ENCODE peak calls at places on chromosomes 16 and 17, in four cellular contexts. One of them, this sample, is unnamed.

GRCh38 chr17:419073-419735 is 66.6 kb upstream of the RPH3AL start:
- DNase-seq in upper lobe of right lung: no peak
- DNase-seq in endodermal cell: no peak
- DNase-seq in KBM-7: no peak
- DNase-seq in this sample: no peak

GRCh38 chr16:8646271-8646670 is 24.8 kb downstream of the METTL22 start:
- DNase-seq in upper lobe of right lung: no peak
- DNase-seq in endodermal cell: no peak
- DNase-seq in KBM-7: no peak
- DNase-seq in this sample: no peak

GRCh38 chr17:14302421-14303099 is 1.7 kb downstream of the HS3ST3B1 start:
- DNase-seq in upper lobe of right lung: peak; percentile 94
- DNase-seq in endodermal cell: peak; percentile 96
- DNase-seq in KBM-7: peak; percentile 85
- DNase-seq in this sample: peak; percentile 95

GRCh38 chr17:1231456-1231855 is 38.8 kb upstream of the BHLHA9 start:
- DNase-seq in upper lobe of right lung: peak; percentile 83
- DNase-seq in endodermal cell: no peak
- DNase-seq in KBM-7: peak; percentile 75
- DNase-seq in this sample: peak; percentile 89

GRCh38 chr17:66494023-66494803 is 191.8 kb downstream of the PRKCA start:
- DNase-seq in upper lobe of right lung: no peak
- DNase-seq in endodermal cell: peak; percentile 61
- DNase-seq in KBM-7: peak; percentile 58
- DNase-seq in this sample: no peak

GRCh38 chr16:11034481-11034931 is 90.1 kb downstream of the CLEC16A start:
- DNase-seq in upper lobe of right lung: no peak
- DNase-seq in endodermal cell: no peak
- DNase-seq in KBM-7: no peak
- DNase-seq in this sample: no peak

GRCh38 chr16:4373909-4374742 is 2.5 kb downstream of the VASN start:
- DNase-seq in upper lobe of right lung: peak; percentile 86
- DNase-seq in endodermal cell: peak; percentile 85
- DNase-seq in KBM-7: no peak
- DNase-seq in this sample: peak; percentile 94

GRCh38 chr17:37110816-37111215 is 162.1 kb downstream of the AATF start:
- DNase-seq in upper lobe of right lung: no peak
- DNase-seq in endodermal cell: peak; percentile 31
- DNase-seq in KBM-7: no peak
- DNase-seq in this sample: no peak

GRCh38 chr17:48756816-48757215 is 28.3 kb upstream of the HOXB13 start:
- DNase-seq in upper lobe of right lung: no peak
- DNase-seq in endodermal cell: no peak
- DNase-seq in KBM-7: peak; percentile 58
- DNase-seq in this sample: no peak

GRCh38 chr16:84341533-84342295 is 26.6 kb upstream of the ATP2C2 start:
- DNase-seq in upper lobe of right lung: peak; percentile 33
- DNase-seq in endodermal cell: peak; percentile 35
- DNase-seq in KBM-7: no peak
- DNase-seq in this sample: peak; percentile 44

GRCh38 chr17:48639136-48639535 is 13.0 kb upstream of the HOXB9 start:
- DNase-seq in upper lobe of right lung: no peak
- DNase-seq in endodermal cell: peak; percentile 65
- DNase-seq in KBM-7: no peak
- DNase-seq in this sample: peak; percentile 58

GRCh38 chr16:57143125-57143965 is 42.5 kb downstream of the PSME3IP1 start:
- DNase-seq in upper lobe of right lung: peak; percentile 58
- DNase-seq in endodermal cell: no peak
- DNase-seq in KBM-7: no peak
- DNase-seq in this sample: peak; percentile 79

GRCh38 chr17:61862105-61862574 is 1.2 kb downstream of the BRIP1 start:
- DNase-seq in upper lobe of right lung: no peak
- DNase-seq in endodermal cell: no peak
- DNase-seq in KBM-7: no peak
- DNase-seq in this sample: no peak

GRCh38 chr16:75080205-75081029 is 36.2 kb downstream of the LDHD start:
- DNase-seq in upper lobe of right lung: no peak
- DNase-seq in endodermal cell: no peak
- DNase-seq in KBM-7: no peak
- DNase-seq in this sample: peak; percentile 26

GRCh38 chr17:76051071-76051467 is 21.2 kb downstream of the SRP68 start:
- DNase-seq in upper lobe of right lung: no peak
- DNase-seq in endodermal cell: no peak
- DNase-seq in KBM-7: no peak
- DNase-seq in this sample: no peak

GRCh38 chr17:29180051-29180787 is at the start of gene MYO18A:
- DNase-seq in upper lobe of right lung: peak; percentile 91
- DNase-seq in endodermal cell: peak; percentile 97
- DNase-seq in KBM-7: peak; percentile 77
- DNase-seq in this sample: peak; percentile 94

GRCh38 chr17:57459286-57459915 is 203.1 kb downstream of the MSI2 start:
- DNase-seq in upper lobe of right lung: no peak
- DNase-seq in endodermal cell: no peak
- DNase-seq in KBM-7: no peak
- DNase-seq in this sample: peak; percentile 36

GRCh38 chr16:81995651-81996050 is 15.6 kb downstream of the SDR42E1 start:
- DNase-seq in upper lobe of right lung: no peak
- DNase-seq in endodermal cell: no peak
- DNase-seq in KBM-7: no peak
- DNase-seq in this sample: no peak

GRCh38 chr17:10380631-10381408 is 8.0 kb upstream of the MYH13 start:
- DNase-seq in upper lobe of right lung: no peak
- DNase-seq in endodermal cell: no peak
- DNase-seq in KBM-7: no peak
- DNase-seq in this sample: no peak

GRCh38 chr16:27906883-27907282 is 156.6 kb downstream of the GSG1L start:
- DNase-seq in upper lobe of right lung: no peak
- DNase-seq in endodermal cell: peak; percentile 55
- DNase-seq in KBM-7: no peak
- DNase-seq in this sample: peak; percentile 61

GRCh38 chr17:48547839-48548686 is 3.2 kb upstream of the HOXB2 start:
- DNase-seq in upper lobe of right lung: no peak
- DNase-seq in endodermal cell: no peak
- DNase-seq in KBM-7: no peak
- DNase-seq in this sample: no peak

GRCh38 chr16:19851476-19851875 is 33.2 kb downstream of the GPRC5B start:
- DNase-seq in upper lobe of right lung: no peak
- DNase-seq in endodermal cell: no peak
- DNase-seq in KBM-7: no peak
- DNase-seq in this sample: no peak

GRCh38 chr16:48534601-48535340 is 75.2 kb downstream of the N4BP1 start:
- DNase-seq in upper lobe of right lung: no peak
- DNase-seq in endodermal cell: no peak
- DNase-seq in KBM-7: no peak
- DNase-seq in this sample: peak; percentile 75